ENCODE peak calls at places on chromosomes 13 and 19, in six cellular contexts. A, J, L, O, R and D are unnamed samples.
A peak's percentile ranks its signal among the peaks of the same experiment; 100 is the strongest.

GRCh38 chr19:48565090-48565489 is 13.1 kb downstream of the SULT2B1 start:
- DNase-seq in A (no peak), J (no peak), L (no peak), O (no peak), R (no peak), D (no peak)

GRCh38 chr13:22114630-22115311 is 443.9 kb downstream of the FGF9 start:
- DNase-seq in A (no peak), J (no peak), L (no peak), O (peak; percentile 30), R (no peak), D (no peak)

GRCh38 chr13:51912091-51912490 is 50.3 kb downstream of the CCDC70 start:
- DNase-seq in A (no peak), J (no peak), L (no peak), O (no peak), R (no peak), D (no peak)

GRCh38 chr19:51136891-51137551 is 5.1 kb upstream of the SIGLEC7 start:
- DNase-seq in A (no peak), J (no peak), L (no peak), O (no peak), R (no peak), D (no peak)

GRCh38 chr19:4009990-4010807 is 2.7 kb downstream of the PIAS4 start:
- DNase-seq in A (no peak), J (no peak), L (no peak), O (no peak), R (no peak), D (no peak)

GRCh38 chr13:23504188-23504587 is 66.0 kb upstream of the TNFRSF19 start:
- DNase-seq in A (no peak), J (no peak), L (no peak), O (no peak), R (no peak), D (no peak)

GRCh38 chr19:34575206-34575605 is 93.6 kb downstream of the WTIP start:
- DNase-seq in A (no peak), J (no peak), L (no peak), O (no peak), R (no peak), D (no peak)

GRCh38 chr13:110706570-110707378 is 858 bp upstream of the CARS2 start:
- DNase-seq in A (no peak), J (no peak), L (no peak), O (no peak), R (no peak), D (no peak)

GRCh38 chr13:112983428-112984196 is 14.6 kb downstream of the MCF2L start:
- DNase-seq in A (no peak), J (no peak), L (no peak), O (no peak), R (no peak), D (no peak)

GRCh38 chr19:34201133-34201532 is 28.8 kb downstream of the LSM14A start:
- DNase-seq in A (no peak), J (no peak), L (no peak), O (no peak), R (no peak), D (no peak)

GRCh38 chr13:44206429-44206828 is 167.2 kb upstream of the SERP2 start:
- DNase-seq in A (no peak), J (no peak), L (no peak), O (no peak), R (no peak), D (no peak)

GRCh38 chr13:108220042-108220441 is 1.9 kb downstream of the ABHD13 start:
- DNase-seq in A (no peak), J (peak; percentile 6), L (no peak), O (peak; percentile 53), R (no peak), D (no peak)

GRCh38 chr13:63094069-63094468 is 1678.4 kb upstream of the PCDH20 start:
- DNase-seq in A (no peak), J (no peak), L (no peak), O (no peak), R (no peak), D (no peak)

GRCh38 chr19:9945319-9945966 is 9.1 kb upstream of the OLFM2 start:
- DNase-seq in A (no peak), J (no peak), L (no peak), O (no peak), R (peak; percentile 98), D (peak; percentile 79)

GRCh38 chr19:55165952-55166529 is 372 bp downstream of the DNAAF3 start:
- DNase-seq in A (no peak), J (no peak), L (no peak), O (peak; percentile 62), R (no peak), D (no peak)

GRCh38 chr13:97977376-97977705 is 23.9 kb downstream of the IPO5 start:
- DNase-seq in A (no peak), J (no peak), L (no peak), O (no peak), R (no peak), D (no peak)

GRCh38 chr13:34993470-34993869 is 51.4 kb downstream of the NBEA start:
- DNase-seq in A (no peak), J (no peak), L (no peak), O (no peak), R (no peak), D (no peak)

GRCh38 chr19:44602071-44602470 is 11.3 kb upstream of the IGSF23 start:
- DNase-seq in A (no peak), J (no peak), L (no peak), O (no peak), R (no peak), D (no peak)

GRCh38 chr13:23740002-23740401 is 149.2 kb downstream of the MIPEP start:
- DNase-seq in A (no peak), J (no peak), L (no peak), O (no peak), R (no peak), D (no peak)

GRCh38 chr19:7268737-7269098 is 25.5 kb downstream of the INSR start:
- DNase-seq in A (no peak), J (no peak), L (no peak), O (no peak), R (no peak), D (no peak)

GRCh38 chr13:110850840-110851239 is 64.0 kb downstream of the ANKRD10 start:
- DNase-seq in A (no peak), J (no peak), L (no peak), O (no peak), R (no peak), D (no peak)

GRCh38 chr19:28633223-28634030 is 579.5 kb downstream of the UQCRFS1 start:
- DNase-seq in A (no peak), J (peak; percentile 21), L (no peak), O (peak; percentile 54), R (peak; percentile 7), D (no peak)

GRCh38 chr13:80337011-80337688 is 3.8 kb downstream of the SPRY2 start:
- DNase-seq in A (no peak), J (no peak), L (no peak), O (no peak), R (no peak), D (no peak)

GRCh38 chr19:33797821-33798633 is 1.4 kb downstream of the KCTD15 start:
- DNase-seq in A (no peak), J (no peak), L (no peak), O (no peak), R (no peak), D (no peak)

GRCh38 chr13:114087430-114087829 is 45.0 kb downstream of the RASA3 start:
- DNase-seq in A (no peak), J (no peak), L (no peak), O (no peak), R (no peak), D (no peak)

GRCh38 chr13:19845758-19846157 is 17.7 kb downstream of the ZMYM5 start:
- DNase-seq in A (no peak), J (no peak), L (no peak), O (peak; percentile 24), R (peak; percentile 83), D (no peak)

GRCh38 chr19:51919606-51920005 is 7.7 kb upstream of the ZNF613 start:
- DNase-seq in A (no peak), J (no peak), L (no peak), O (no peak), R (no peak), D (no peak)

GRCh38 chr13:80245162-80245733 is 95.7 kb downstream of the SPRY2 start:
- DNase-seq in A (no peak), J (no peak), L (no peak), O (no peak), R (no peak), D (no peak)

GRCh38 chr13:28606466-28606865 is 52.5 kb upstream of the POMP start:
- DNase-seq in A (no peak), J (no peak), L (no peak), O (no peak), R (no peak), D (no peak)